ENCODE peak calls at places on chromosome 6, in ten cellular contexts. K is NCI-H1417; O is Panc1; C is caudate nucleus; U is activated CD8-positive, alpha-beta memory T cell treated with anti-CD3 and anti-CD28 coated beads, Interleukin-2, amount 50 U/mL, for 48 hours; Z is mammary epithelial cell; X is H54; B is left cardiac atrium; W is HS-27A; T is IMR-90. J is an unnamed sample.

GRCh38 chr6:152380993-152381898 is 255.9 kb downstream of the SYNE1 start:
- DNase-seq in C (peak), O (peak), U (no peak), T (peak), K (no peak), W (peak), B (peak), X (peak), Z (peak), J (peak)

GRCh38 chr6:132007474-132008190 is 56.5 kb upstream of the CCN2 start:
- DNase-seq in O (peak), K (no peak), X (no peak), B (no peak), W (no peak), Z (peak), U (no peak), T (peak), C (no peak), J (no peak)

GRCh38 chr6:70198825-70199224 is 104.1 kb downstream of the COL9A1 start:
- DNase-seq in K (no peak), C (no peak), B (no peak), Z (no peak), W (no peak), O (no peak), X (no peak), T (no peak), U (no peak), J (no peak)

GRCh38 chr6:44261581-44261980 is 3.8 kb downstream of the NFKBIE start:
- DNase-seq in K (no peak), C (no peak), T (no peak), U (no peak), O (no peak), W (no peak), B (no peak), Z (no peak), X (no peak), J (no peak)

GRCh38 chr6:77879527-77879926 is 226.7 kb downstream of the MEI4 start:
- DNase-seq in K (no peak), T (no peak), C (no peak), W (no peak), X (no peak), B (no peak), O (no peak), U (no peak), Z (no peak), J (no peak)

GRCh38 chr6:157169656-157170055 is 153.7 kb downstream of the TMEM242 start:
- DNase-seq in O (no peak), B (peak), T (no peak), U (no peak), C (no peak), Z (no peak), X (no peak), W (no peak), K (no peak), J (no peak)

GRCh38 chr6:121651420-121651819 is 216.0 kb downstream of the GJA1 start:
- DNase-seq in K (no peak), U (no peak), T (peak), C (no peak), Z (no peak), X (no peak), W (no peak), B (no peak), O (no peak), J (no peak)

GRCh38 chr6:157241411-157241979 is 81.8 kb downstream of the TMEM242 start:
- DNase-seq in W (no peak), C (no peak), O (no peak), K (no peak), U (no peak), B (peak), Z (no peak), X (no peak), T (no peak), J (no peak)

GRCh38 chr6:71489736-71490135 is 201.1 kb downstream of the OGFRL1 start:
- DNase-seq in Z (peak), T (peak), W (peak), B (no peak), K (no peak), C (no peak), U (no peak), O (no peak), X (peak), J (no peak)

GRCh38 chr6:158799051-158799792 is 19.9 kb downstream of the EZR start:
- DNase-seq in U (no peak), W (no peak), O (no peak), T (peak), C (no peak), X (no peak), Z (no peak), B (no peak), K (peak), J (no peak)

GRCh38 chr6:47690209-47690608 is 8.2 kb upstream of the ADGRF4 start:
- DNase-seq in W (no peak), T (no peak), C (no peak), Z (no peak), O (no peak), X (no peak), B (no peak), U (no peak), K (no peak), J (no peak)

GRCh38 chr6:34597605-34598353 is 41.6 kb upstream of the SPDEF start:
- DNase-seq in Z (no peak), U (peak), O (no peak), B (no peak), X (no peak), C (no peak), T (no peak), W (no peak), K (no peak), J (no peak)

GRCh38 chr6:89162047-89162371 is 16.2 kb downstream of the PM20D2 start:
- DNase-seq in O (no peak), B (peak), W (no peak), K (no peak), X (no peak), U (no peak), T (no peak), C (no peak), Z (no peak), J (no peak)

GRCh38 chr6:30683980-30684338 is 2.5 kb downstream of the PPP1R18 start:
- DNase-seq in K (no peak), B (peak), W (no peak), C (no peak), O (no peak), T (no peak), Z (peak), U (no peak), X (no peak), J (no peak)

GRCh38 chr6:24859608-24860007 is 60.9 kb upstream of the ARMH2 start:
- DNase-seq in C (no peak), K (peak), T (no peak), B (no peak), X (no peak), Z (no peak), W (no peak), U (no peak), O (no peak), J (no peak)

GRCh38 chr6:39102024-39102820 is 12.8 kb downstream of the SAYSD1 start:
- DNase-seq in B (peak), T (peak), C (no peak), X (no peak), Z (peak), K (peak), W (no peak), O (no peak), U (no peak), J (no peak)

GRCh38 chr6:118558811-118559217 is 10.7 kb downstream of the PLN start:
- DNase-seq in B (no peak), U (no peak), X (no peak), T (no peak), Z (no peak), W (no peak), K (no peak), O (no peak), C (no peak), J (no peak)

GRCh38 chr6:111918825-111919224 is 45.6 kb upstream of the FYN start:
- DNase-seq in O (no peak), B (peak), C (no peak), Z (no peak), K (no peak), W (no peak), T (peak), U (no peak), X (no peak), J (no peak)

GRCh38 chr6:158414900-158415299 is 102.6 kb downstream of the TULP4 start:
- DNase-seq in X (no peak), K (no peak), B (no peak), W (no peak), Z (peak), T (peak), U (no peak), O (no peak), C (no peak), J (no peak)

GRCh38 chr6:82959385-82959941 is 106.2 kb downstream of the UBE3D start:
- DNase-seq in C (no peak), K (no peak), T (peak), U (no peak), B (no peak), Z (no peak), X (peak), W (peak), O (no peak), J (no peak)

GRCh38 chr6:42043787-42044475 is 6.4 kb upstream of the TAF8 start:
- DNase-seq in O (peak), X (peak), Z (peak), B (peak), C (no peak), W (peak), T (peak), U (peak), K (peak), J (peak)

GRCh38 chr6:151081658-151082057 is 158.1 kb upstream of the AKAP12 start:
- DNase-seq in X (no peak), K (no peak), Z (no peak), C (no peak), B (no peak), T (no peak), O (no peak), U (no peak), W (no peak), J (no peak)

GRCh38 chr6:142934190-142934589 is 10.8 kb downstream of the HIVEP2 start:
- DNase-seq in Z (no peak), K (no peak), O (no peak), U (no peak), W (no peak), X (no peak), T (no peak), B (no peak), C (no peak), J (no peak)

GRCh38 chr6:82118150-82118562 is 129.4 kb downstream of the IBTK start:
- DNase-seq in U (no peak), B (no peak), O (no peak), X (no peak), C (no peak), Z (no peak), T (no peak), K (no peak), W (no peak), J (no peak)

GRCh38 chr6:38326837-38327236 is 312.9 kb downstream of the BTBD9 start:
- DNase-seq in W (no peak), U (no peak), Z (no peak), K (no peak), B (no peak), C (no peak), T (no peak), O (no peak), X (no peak), J (no peak)

GRCh38 chr6:72999995-73000394 is 225.3 kb downstream of the KHDC1L start:
- DNase-seq in O (no peak), C (no peak), T (no peak), B (no peak), W (no peak), K (no peak), X (no peak), U (no peak), Z (peak), J (no peak)

GRCh38 chr6:98041921-98042320 is 758.9 kb upstream of the MMS22L start:
- DNase-seq in K (peak), X (no peak), T (no peak), W (no peak), B (no peak), O (no peak), Z (no peak), C (no peak), U (no peak), J (no peak)

GRCh38 chr6:166308769-166309589 is 787 bp upstream of the PRR18 start:
- DNase-seq in U (no peak), W (no peak), Z (no peak), B (no peak), O (no peak), C (no peak), K (no peak), X (no peak), T (no peak), J (no peak)

GRCh38 chr6:3247255-3248146 is 11.2 kb upstream of the PSMG4 start:
- DNase-seq in Z (peak), W (no peak), X (peak), C (peak), T (peak), K (no peak), O (no peak), B (peak), U (no peak), J (peak)

GRCh38 chr6:80541186-80541585 is 434.7 kb downstream of the BCKDHB start:
- DNase-seq in U (no peak), C (peak), B (no peak), X (peak), W (peak), K (no peak), O (no peak), Z (peak), T (peak), J (no peak)

GRCh38 chr6:73389854-73390253 is 4.8 kb upstream of the DDX43 start:
- DNase-seq in Z (no peak), T (no peak), C (no peak), U (no peak), X (no peak), O (no peak), B (no peak), K (no peak), W (no peak), J (no peak)